ENCODE peak calls at places on chromosomes 4 and X, in four cellular contexts. X is stimulated activated CD4-positive, alpha-beta T cell treated with anti-CD3 and anti-CD28 coated beads, Interleukin-12 subunit alpha, Interleukin-12 subunit beta, amount 100 ng/mL, for 24 hours; A is effector memory CD4-positive, alpha-beta T cell; L is K562. V is an unnamed sample.

GRCh38 chr4:70885174-70885573 is 17.0 kb upstream of the MOB1B start:
- DNase-seq in L (no peak), A (no peak), X (no peak), V (no peak)

GRCh38 chr4:30600246-30600645 is 119.9 kb upstream of the PCDH7 start:
- DNase-seq in A (no peak), L (no peak), X (no peak), V (no peak)

GRCh38 chr4:141614878-141615586 is 21.4 kb upstream of the IL15 start:
- DNase-seq in L (no peak), A (no peak), X (no peak), V (no peak)

GRCh38 chrX:136258951-136259350 is 7.8 kb upstream of the MAP7D3 start:
- DNase-seq in A (no peak), X (no peak), L (no peak), V (no peak)

GRCh38 chrX:153634236-153634635 is 12.8 kb upstream of the DUSP9 start:
- DNase-seq in X (no peak), A (no peak), L (no peak), V (no peak)

GRCh38 chr4:69999420-69999819 is 3.7 kb downstream of the STATH start:
- DNase-seq in X (no peak), L (no peak), A (no peak), V (no peak)

GRCh38 chr4:98602270-98602669 is 56.1 kb downstream of the TSPAN5 start:
- DNase-seq in A (no peak), X (no peak), L (no peak), V (no peak)

GRCh38 chr4:1983053-1983845 is 25.5 kb downstream of the NELFA start:
- DNase-seq in L (no peak), A (no peak), X (no peak), V (no peak)

GRCh38 chr4:142091691-142092182 is 455.4 kb downstream of the IL15 start:
- DNase-seq in A (no peak), L (no peak), X (no peak), V (no peak)

GRCh38 chr4:53119685-53120084 is 246.2 kb downstream of the SCFD2 start:
- DNase-seq in A (no peak), L (no peak), X (no peak), V (peak)

GRCh38 chrX:150546711-150547153 is 21.7 kb upstream of the MTM1 start:
- DNase-seq in L (no peak), A (peak), X (no peak), V (no peak)

GRCh38 chr4:153112071-153112460 is 92.2 kb upstream of the TRIM2 start:
- DNase-seq in X (no peak), L (no peak), A (no peak), V (no peak)

GRCh38 chr4:27429260-27429970 is 568.8 kb downstream of the STIM2 start:
- DNase-seq in X (no peak), A (no peak), L (no peak), V (no peak)

GRCh38 chr4:11472535-11472934 is 43.8 kb upstream of the HS3ST1 start:
- DNase-seq in A (no peak), X (no peak), L (no peak), V (no peak)

GRCh38 chr4:146488495-146489174 is 33.1 kb downstream of the SLC10A7 start:
- DNase-seq in A (no peak), L (no peak), X (no peak), V (no peak)

GRCh38 chr4:106676173-106676921 is 307.8 kb upstream of the GIMD1 start:
- DNase-seq in L (no peak), A (no peak), X (no peak), V (no peak)

GRCh38 chr4:104262678-104263077 is 232.0 kb downstream of the CXXC4 start:
- DNase-seq in A (no peak), L (no peak), X (no peak), V (no peak)

GRCh38 chr4:119025916-119026661 is 109.5 kb upstream of the MYOZ2 start:
- DNase-seq in A (no peak), X (no peak), L (no peak), V (no peak)

GRCh38 chrX:27163236-27163635 is 299.9 kb downstream of the PPP4R3C start:
- DNase-seq in A (no peak), X (no peak), L (no peak), V (no peak)

GRCh38 chr4:185638548-185639301 is 103.4 kb upstream of the PDLIM3 start:
- DNase-seq in A (no peak), L (no peak), X (no peak), V (no peak)

GRCh38 chr4:115332078-115332477 is 218.7 kb upstream of the NDST4 start:
- DNase-seq in X (no peak), L (no peak), A (no peak), V (no peak)

GRCh38 chrX:26851981-26852380 is 611.2 kb downstream of the PPP4R3C start:
- DNase-seq in L (no peak), X (no peak), A (no peak), V (peak)

GRCh38 chr4:12778191-12778590 is 705.9 kb downstream of the RAB28 start:
- DNase-seq in L (no peak), X (no peak), A (no peak), V (no peak)

GRCh38 chr4:188550296-188550695 is 411.1 kb downstream of the TRIML1 start:
- DNase-seq in L (no peak), X (no peak), A (no peak), V (peak)

GRCh38 chrX:131802836-131803626 is 220.1 kb upstream of the STK26 start:
- DNase-seq in L (peak), X (no peak), A (peak), V (peak)

GRCh38 chrX:134732676-134733075 is 74.4 kb upstream of the PLAC1 start:
- DNase-seq in A (no peak), X (no peak), L (no peak), V (no peak)

GRCh38 chrX:154370300-154370881 is 4.0 kb downstream of the FLNA start:
- DNase-seq in L (no peak), A (no peak), X (no peak), V (no peak)

GRCh38 chr4:4333265-4333706 is 43.2 kb downstream of the ZBTB49 start:
- DNase-seq in X (no peak), A (no peak), L (no peak), V (no peak)

GRCh38 chrX:41148553-41148952 is 63.3 kb downstream of the USP9X start:
- DNase-seq in X (no peak), L (no peak), A (no peak), V (no peak)

GRCh38 chrX:103704863-103705262 is 5.8 kb upstream of the TMEM31 start:
- DNase-seq in X (no peak), A (no peak), L (no peak), V (no peak)

GRCh38 chr4:8219236-8219635 is 20.1 kb downstream of the SH3TC1 start:
- DNase-seq in L (no peak), A (no peak), X (no peak), V (no peak)

GRCh38 chr4:169438057-169438480 is 167.3 kb upstream of the SH3RF1 start:
- DNase-seq in A (no peak), L (no peak), X (no peak), V (no peak)

GRCh38 chr4:54063224-54063623 is 1.2 kb downstream of the CHIC2 start:
- DNase-seq in A (no peak), L (peak), X (peak), V (no peak)

GRCh38 chrX:386768-387575 is at the start of gene PPP2R3B:
- DNase-seq in X (peak), L (peak), A (peak), V (peak)

GRCh38 chr4:16259531-16260246 is 33.4 kb upstream of the TAPT1 start:
- DNase-seq in A (no peak), X (peak), L (no peak), V (no peak)